ENCODE peak calls at places on chromosome 4, in six cellular contexts. S, I, F, K, L and U are unnamed samples.

GRCh38 chr4:2065106-2065930 is 6.2 kb downstream of the NAT8L start:
- DNase-seq in S (no peak), I (no peak), F (no peak), K (no peak), L (no peak), U (no peak)

GRCh38 chr4:115145393-115146160 is 32.2 kb upstream of the NDST4 start:
- DNase-seq in S (no peak), I (peak), F (no peak), K (no peak), L (no peak), U (no peak)

GRCh38 chr4:14110407-14110806 is 482.9 kb upstream of the BOD1L1 start:
- DNase-seq in S (no peak), I (no peak), F (peak), K (no peak), L (no peak), U (no peak)

GRCh38 chr4:4462970-4463369 is 76.1 kb downstream of the NSG1 start:
- DNase-seq in S (no peak), I (no peak), F (peak), K (no peak), L (no peak), U (no peak)

GRCh38 chr4:19689511-19689910 is 562.2 kb upstream of the SLIT2 start:
- DNase-seq in S (no peak), I (no peak), F (peak), K (no peak), L (no peak), U (no peak)

GRCh38 chr4:159455675-159456235 is 352.9 kb downstream of the RAPGEF2 start:
- DNase-seq in S (no peak), I (peak), F (peak), K (peak), L (no peak), U (no peak)

GRCh38 chr4:181548873-181549541 is 694.2 kb upstream of the TENM3 start:
- DNase-seq in S (no peak), I (no peak), F (peak), K (no peak), L (no peak), U (no peak)

GRCh38 chr4:37666625-37667071 is 19.5 kb downstream of the RELL1 start:
- DNase-seq in S (no peak), I (no peak), F (peak), K (peak), L (no peak), U (no peak)

GRCh38 chr4:13328591-13328990 is 155.5 kb downstream of the RAB28 start:
- DNase-seq in S (no peak), I (no peak), F (peak), K (no peak), L (no peak), U (no peak)

GRCh38 chr4:130712038-130712437 is 1616.1 kb downstream of the C4orf33 start:
- DNase-seq in S (no peak), I (no peak), F (peak), K (no peak), L (no peak), U (no peak)

GRCh38 chr4:155430895-155431467 is 54.2 kb upstream of the MAP9 start:
- DNase-seq in S (no peak), I (no peak), F (no peak), K (no peak), L (no peak), U (no peak)

GRCh38 chr4:38058186-38058585 is 98.0 kb downstream of the PTTG2 start:
- DNase-seq in S (no peak), I (no peak), F (no peak), K (no peak), L (no peak), U (no peak)

GRCh38 chr4:16198271-16198670 is 28.0 kb downstream of the TAPT1 start:
- DNase-seq in S (no peak), I (no peak), F (no peak), K (no peak), L (no peak), U (no peak)

GRCh38 chr4:18020145-18020670 is 1.3 kb downstream of the LCORL start:
- DNase-seq in S (peak), I (peak), F (peak), K (no peak), L (no peak), U (no peak)

GRCh38 chr4:7103599-7104365 is 35.9 kb upstream of the GRPEL1 start:
- DNase-seq in S (no peak), I (peak), F (no peak), K (peak), L (no peak), U (no peak)

GRCh38 chr4:117893207-117893606 is 141.1 kb upstream of the NDST3 start:
- DNase-seq in S (no peak), I (no peak), F (no peak), K (no peak), L (no peak), U (no peak)

GRCh38 chr4:99649778-99650177 is 7.8 kb downstream of the C4orf54 start:
- DNase-seq in S (no peak), I (no peak), F (no peak), K (no peak), L (no peak), U (no peak)

GRCh38 chr4:100742045-100742444 is 224.2 kb upstream of the EMCN start:
- DNase-seq in S (no peak), I (peak), F (peak), K (peak), L (no peak), U (no peak)

GRCh38 chr4:104381729-104382128 is 113.0 kb downstream of the CXXC4 start:
- DNase-seq in S (no peak), I (no peak), F (no peak), K (no peak), L (no peak), U (no peak)

GRCh38 chr4:16827045-16827444 is 71.4 kb downstream of the LDB2 start:
- DNase-seq in S (no peak), I (no peak), F (no peak), K (no peak), L (no peak), U (no peak)

GRCh38 chr4:3123201-3123671 is 48.8 kb downstream of the HTT start:
- DNase-seq in S (no peak), I (no peak), F (peak), K (no peak), L (no peak), U (no peak)

GRCh38 chr4:1572521-1572920 is 111.6 kb downstream of the FAM53A start:
- DNase-seq in S (no peak), I (no peak), F (no peak), K (no peak), L (no peak), U (no peak)

GRCh38 chr4:183797445-183798248 is 107.5 kb upstream of the STOX2 start:
- DNase-seq in S (no peak), I (no peak), F (peak), K (peak), L (no peak), U (no peak)

GRCh38 chr4:157096439-157096838 is 20.5 kb downstream of the GLRB start:
- DNase-seq in S (no peak), I (no peak), F (peak), K (no peak), L (no peak), U (no peak)

GRCh38 chr4:149910177-149910576 is 94.5 kb upstream of the IQCM start:
- DNase-seq in S (no peak), I (no peak), F (no peak), K (no peak), L (no peak), U (no peak)

GRCh38 chr4:28916585-28916984 is 1803.6 kb upstream of the PCDH7 start:
- DNase-seq in S (no peak), I (no peak), F (no peak), K (no peak), L (no peak), U (no peak)